ENCODE peak calls at places on chromosomes 4 and X, in seven cellular contexts. E, R, I, F, U, J and Y are unnamed samples. For H3K4me1, the result is how much of the 10 kb centered on the place peaks cover.

GRCh38 chrX:37958493-37959211 is 47.7 kb upstream of the SYTL5 start:
- DNase-seq in E (no peak), R (no peak), I (no peak), F (no peak), U (no peak), J (no peak), Y (peak)

GRCh38 chrX:78102100-78102499 is 1.9 kb upstream of the PGK1 start:
- DNase-seq in E (no peak), R (no peak), I (no peak), F (no peak), U (no peak), J (no peak), Y (no peak)

GRCh38 chrX:153681175-153681574 is 6.6 kb upstream of the SLC6A8 start:
- DNase-seq in E (no peak), R (no peak), I (no peak), F (no peak), U (peak), J (no peak), Y (no peak)

GRCh38 chrX:152902502-152902820 is 4.6 kb downstream of the ZNF185 start:
- DNase-seq in E (no peak), R (no peak), I (no peak), F (no peak), U (no peak), J (no peak), Y (no peak)

GRCh38 chr4:41815478-41815877 is 67.0 kb upstream of the PHOX2B start:
- DNase-seq in E (no peak), R (no peak), I (no peak), F (no peak), U (no peak), J (no peak), Y (no peak)

GRCh38 chr4:163680390-163681098 is 186.1 kb downstream of the TMA16 start:
- DNase-seq in E (no peak), R (no peak), I (no peak), F (no peak), U (no peak), J (no peak), Y (no peak)

GRCh38 chr4:151527699-151528098 is 118.7 kb downstream of the FHIP1A start:
- DNase-seq in E (no peak), R (no peak), I (no peak), F (no peak), U (no peak), J (no peak), Y (no peak)

GRCh38 chrX:151510203-151510602 is 53.3 kb upstream of the PASD1 start:
- DNase-seq in E (no peak), R (no peak), I (no peak), F (no peak), U (no peak), J (no peak), Y (no peak)

GRCh38 chrX:20515841-20516461 is 249.2 kb upstream of the RPS6KA3 start:
- DNase-seq in E (peak), R (no peak), I (no peak), F (no peak), U (no peak), J (no peak), Y (peak)

GRCh38 chr4:38078590-38079381 is 118.6 kb downstream of the PTTG2 start:
- DNase-seq in E (no peak), R (no peak), I (no peak), F (no peak), U (no peak), J (no peak), Y (peak)

GRCh38 chr4:10088135-10089010 is 28.2 kb downstream of the WDR1 start:
- DNase-seq in E (no peak), R (no peak), I (no peak), F (no peak), U (no peak), J (peak), Y (no peak)

GRCh38 chr4:38368612-38369011 is 295.4 kb upstream of the KLF3 start:
- DNase-seq in E (no peak), R (no peak), I (no peak), F (no peak), U (no peak), J (no peak), Y (peak)

GRCh38 chr4:117010695-117011094 is 74.7 kb downstream of the TRAM1L1 start:
- DNase-seq in E (no peak), R (no peak), I (no peak), F (no peak), U (no peak), J (no peak), Y (no peak)

GRCh38 chr4:15402974-15403373 is 24.9 kb upstream of the C1QTNF7 start:
- DNase-seq in E (no peak), R (no peak), I (no peak), F (no peak), U (no peak), J (no peak), Y (no peak)

GRCh38 chr4:25484243-25484721 is 107.2 kb downstream of the ANAPC4 start:
- DNase-seq in E (no peak), R (no peak), I (no peak), F (no peak), U (no peak), J (no peak), Y (no peak)

GRCh38 chr4:5409980-5410618 is 298.3 kb downstream of the EVC2 start:
- DNase-seq in E (no peak), R (no peak), I (no peak), F (no peak), U (no peak), J (no peak), Y (peak)

GRCh38 chrX:69173906-69174305 is 8.7 kb upstream of the PJA1 start:
- DNase-seq in E (no peak), R (no peak), I (no peak), F (no peak), U (no peak), J (no peak), Y (no peak)

GRCh38 chr4:85051526-85051925 is 85.0 kb upstream of the WDFY3 start:
- DNase-seq in E (no peak), R (no peak), I (no peak), F (no peak), U (no peak), J (no peak), Y (no peak)

GRCh38 chr4:96097040-96097607 is 257.2 kb downstream of the PDHA2 start:
- DNase-seq in E (no peak), R (no peak), I (no peak), F (peak), U (no peak), J (no peak), Y (peak)

GRCh38 chrX:111010151-111010550 is 85.8 kb upstream of the PAK3 start:
- DNase-seq in E (no peak), R (no peak), I (no peak), F (no peak), U (no peak), J (no peak), Y (no peak)

GRCh38 chr4:175953960-175954521 is 111.6 kb upstream of the WDR17 start:
- DNase-seq in E (no peak), R (no peak), I (no peak), F (no peak), U (no peak), J (no peak), Y (no peak)

GRCh38 chr4:87014284-87014782 is 79.5 kb downstream of the AFF1 start:
- DNase-seq in E (no peak), R (no peak), I (no peak), F (no peak), U (no peak), J (no peak), Y (no peak)

GRCh38 chr4:1195894-1196401 is 23.6 kb upstream of the SPON2 start:
- DNase-seq in E (no peak), R (no peak), I (no peak), F (no peak), U (peak), J (no peak), Y (no peak)

GRCh38 chr4:54384563-54384962 is 155.5 kb downstream of the PDGFRA start:
- DNase-seq in E (no peak), R (no peak), I (no peak), F (no peak), U (no peak), J (no peak), Y (peak)

GRCh38 chrX:129534816-129535578 is 5.1 kb upstream of the OCRL start:
- DNase-seq in E (no peak), R (no peak), I (no peak), F (no peak), U (no peak), J (no peak), Y (no peak)

GRCh38 chr4:101258782-101259353 is 88.5 kb downstream of the PPP3CA start:
- DNase-seq in E (no peak), R (no peak), I (no peak), F (no peak), U (no peak), J (no peak), Y (no peak)

GRCh38 chr4:94848326-94848725 is 90.6 kb downstream of the BMPR1B start:
- DNase-seq in E (no peak), R (no peak), I (no peak), F (no peak), U (no peak), J (no peak), Y (no peak)

GRCh38 chr4:114603455-114603854 is 4.8 kb downstream of the UGT8 start:
- DNase-seq in E (no peak), R (no peak), I (no peak), F (no peak), U (no peak), J (no peak), Y (no peak)

GRCh38 chr4:120052840-120053239 is 13.8 kb downstream of the MAD2L1 start:
- DNase-seq in E (no peak), R (no peak), I (no peak), F (no peak), U (peak), J (peak), Y (peak)

GRCh38 chr4:94827481-94828110 is 69.8 kb downstream of the BMPR1B start:
- DNase-seq in E (peak), R (no peak), I (no peak), F (no peak), U (no peak), J (no peak), Y (peak)

GRCh38 chr4:12421364-12421763 is 992.7 kb upstream of the HS3ST1 start:
- DNase-seq in E (no peak), R (no peak), I (no peak), F (no peak), U (no peak), J (no peak), Y (no peak)

GRCh38 chrX:72254835-72255234 is 16.0 kb upstream of the ERCC6L start:
- DNase-seq in E (no peak), R (no peak), I (no peak), F (no peak), U (no peak), J (no peak), Y (no peak)

GRCh38 chrX:23883737-23884354 is 23.9 kb downstream of the APOO start:
- DNase-seq in E (peak), R (no peak), I (no peak), F (no peak), U (no peak), J (no peak), Y (peak)

GRCh38 chrX:132505116-132505515 is 16.3 kb upstream of the MBNL3 start:
- DNase-seq in E (no peak), R (no peak), I (no peak), F (no peak), U (no peak), J (no peak), Y (peak)

GRCh38 chr4:123478859-123479345 is 82.3 kb downstream of the SPRY1 start:
- DNase-seq in E (no peak), R (no peak), I (no peak), F (no peak), U (no peak), J (no peak), Y (peak)

GRCh38 chrX:10726647-10727046 is 106.3 kb upstream of the MID1 start:
- DNase-seq in E (no peak), R (no peak), I (no peak), F (no peak), U (no peak), J (no peak), Y (no peak)

GRCh38 chr4:99875073-99875472 is 19.2 kb downstream of the LAMTOR3 start:
- DNase-seq in E (no peak), R (no peak), I (no peak), F (no peak), U (no peak), J (no peak), Y (no peak)

GRCh38 chr4:122234686-122235085 is 82.6 kb downstream of the BLTP1 start:
- DNase-seq in E (no peak), R (no peak), I (no peak), F (no peak), U (no peak), J (no peak), Y (no peak)

GRCh38 chrX:68832101-68832416 is 3.2 kb downstream of the EFNB1 start:
- DNase-seq in E (no peak), R (no peak), I (no peak), F (no peak), U (peak), J (peak), Y (peak)

DNA sequence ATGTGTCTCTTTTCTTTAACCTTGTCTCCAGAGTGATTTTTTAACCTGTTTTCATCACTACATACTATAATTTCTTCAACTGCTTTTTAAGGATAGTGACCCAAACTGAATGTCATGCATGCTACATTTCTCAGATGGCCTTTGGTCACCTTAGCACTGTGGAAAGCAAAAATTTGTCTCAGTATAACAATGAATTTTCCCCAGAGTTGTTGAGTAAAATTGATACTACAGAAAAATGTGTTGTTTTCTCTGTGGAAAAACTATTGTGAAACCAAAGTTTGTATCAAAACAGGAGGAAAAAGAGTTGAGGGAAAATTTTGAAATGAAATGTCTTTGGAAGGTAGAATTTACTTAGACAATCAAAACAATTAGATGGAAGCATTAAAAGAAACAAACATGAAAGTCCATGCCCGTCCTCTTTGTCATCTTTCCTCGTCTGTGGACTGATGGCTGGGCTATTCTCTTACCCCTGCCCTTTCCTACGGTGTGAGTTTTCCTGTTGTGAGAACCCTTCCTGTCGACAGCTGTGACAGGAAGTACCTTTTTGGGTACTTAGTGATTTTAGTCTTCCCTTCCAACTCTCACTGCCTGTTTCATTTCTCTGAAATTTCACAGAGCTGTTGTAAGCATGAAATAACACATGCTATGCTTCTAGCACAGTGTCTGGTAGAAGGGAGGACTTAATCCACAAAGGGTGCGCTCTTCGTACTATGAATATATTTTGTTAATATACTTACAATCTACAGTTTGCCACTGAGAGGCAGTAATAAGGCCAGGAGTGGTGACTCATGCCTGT is 50.8 kb downstream of the LRP2BP start:
- DNase-seq in E (no peak), R (no peak), I (no peak), F (no peak), U (no peak), J (no peak), Y (no peak)
- H3K4me1 ChIP-seq in E (under half), R (under half), I (under half), F (under half), U (under half), J (under half), Y (under half)

GRCh38 chr4:183321079-183321478 is 1.0 kb upstream of the CLDN22 start:
- DNase-seq in E (no peak), R (no peak), I (no peak), F (no peak), U (no peak), J (no peak), Y (no peak)

GRCh38 chr4:183322326-183322725 is at the start of gene CLDN24:
- DNase-seq in E (no peak), R (no peak), I (no peak), F (no peak), U (no peak), J (no peak), Y (no peak)

GRCh38 chr4:183321516-183321915 is 710 bp downstream of the CLDN24 start:
- DNase-seq in E (no peak), R (no peak), I (no peak), F (no peak), U (no peak), J (no peak), Y (no peak)

GRCh38 chr4:183318656-183319055 is 1.4 kb downstream of the CLDN22 start:
- DNase-seq in E (no peak), R (no peak), I (no peak), F (no peak), U (no peak), J (no peak), Y (no peak)

GRCh38 chr4:183320211-183321068 is at the start of gene CLDN22:
- DNase-seq in E (no peak), R (no peak), I (no peak), F (no peak), U (no peak), J (no peak), Y (no peak)
- H3K27ac ChIP-seq in E (no peak), R (no peak), I (no peak), F (no peak), U (no peak), J (no peak), Y (no peak)

DNA sequence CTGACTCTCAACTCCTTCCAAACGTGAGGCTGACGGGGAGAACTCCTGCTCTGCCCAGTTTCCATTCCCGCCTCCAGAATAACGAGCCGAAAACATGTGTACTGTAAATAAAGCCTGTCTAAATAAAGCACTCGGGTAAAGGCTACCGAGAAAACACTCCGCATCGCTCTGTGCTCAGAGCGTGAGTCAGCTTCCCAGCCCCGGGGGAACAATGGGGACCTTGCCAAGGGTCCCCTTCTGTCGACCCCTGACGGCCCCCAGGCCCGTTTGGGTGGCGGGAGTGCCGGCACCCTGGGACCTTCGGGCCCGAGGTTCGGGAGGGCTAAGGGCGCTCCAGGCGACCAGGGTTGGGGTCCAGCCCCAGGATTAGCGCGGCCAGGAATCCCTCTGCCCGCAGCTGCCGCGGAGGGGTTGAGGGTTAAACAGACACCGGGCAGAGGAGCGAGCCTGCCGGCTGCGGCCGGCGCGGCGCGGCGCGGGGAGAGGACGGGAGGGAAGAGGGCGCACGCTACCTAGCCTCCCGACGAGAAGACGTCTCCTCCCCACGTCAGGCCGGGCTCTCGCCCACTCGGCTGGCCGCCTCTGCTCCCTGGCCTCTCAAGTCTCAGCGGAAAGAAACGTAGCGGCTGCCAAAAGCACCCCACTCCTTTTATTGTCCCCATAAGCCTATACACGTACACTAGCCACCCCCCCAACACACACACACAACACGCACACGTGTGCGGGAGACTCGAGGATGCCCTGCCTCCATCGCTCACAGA is 85.5 kb downstream of the BCOR start:
- DNase-seq in E (no peak), R (no peak), I (no peak), F (no peak), U (peak), J (peak), Y (no peak)
- H3K4me3 ChIP-seq in E (no peak), R (peak), I (no peak), F (peak), U (peak), J (peak), Y (no peak)

DNA sequence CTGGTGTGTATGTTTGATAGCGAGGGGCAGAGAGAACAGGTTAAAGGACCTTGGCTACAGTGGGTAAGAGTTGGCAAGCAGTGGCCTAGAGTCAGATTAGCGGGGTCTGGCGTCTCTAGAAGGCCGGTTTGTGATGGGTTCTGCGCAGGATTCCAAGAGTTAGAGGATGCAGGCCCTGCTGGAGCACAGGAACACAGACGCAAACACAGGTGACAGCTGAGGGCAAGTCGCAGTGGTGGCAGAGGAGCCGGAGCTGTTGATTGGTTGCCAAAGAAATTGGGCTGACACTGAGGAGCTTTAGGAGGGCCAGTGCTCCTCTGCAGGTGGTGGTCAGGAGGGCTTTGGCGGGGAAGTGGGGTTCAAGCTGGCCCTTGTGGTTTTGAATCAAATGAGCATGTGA is 3.8 kb downstream of the TADA2B start:
- DNase-seq in E (no peak), R (no peak), I (no peak), F (no peak), U (no peak), J (no peak), Y (no peak)
- H3K4me1 ChIP-seq in E (under half), R (under half), I (under half), F (under half), U (half or more), J (half or more), Y (under half)